ENCODE peak calls at places on chromosomes 16 and 17, in four cellular contexts. C, T, D and E are unnamed samples.

GRCh38 chr16:4593069-4593468 is 21.6 kb downstream of the UBALD1 start:
- DNase-seq in C (no peak), D (no peak), T (peak), E (no peak)

GRCh38 chr16:81778861-81779539 is at the start of gene PLCG2:
- DNase-seq in T (peak), C (peak), D (peak), E (no peak)

GRCh38 chr17:2375406-2375805 is 25.5 kb downstream of the MNT start:
- DNase-seq in T (no peak), D (no peak), C (no peak), E (no peak)

GRCh38 chr17:62626719-62627218 is 701 bp upstream of the MRC2 start:
- DNase-seq in T (no peak), C (peak), D (peak), E (no peak)

GRCh38 chr16:2194852-2195315 is 1.5 kb downstream of the CASKIN1 start:
- DNase-seq in T (peak), C (peak), D (no peak), E (no peak)

GRCh38 chr17:28811594-28812135 is 30.9 kb downstream of the FAM222B start:
- DNase-seq in C (peak), T (no peak), D (no peak), E (no peak)

GRCh38 chr17:43667506-43668438 is 6.0 kb upstream of the MEOX1 start:
- DNase-seq in T (no peak), C (no peak), D (no peak), E (no peak)

GRCh38 chr16:4212934-4213296 is 29.0 kb downstream of the SRL start:
- DNase-seq in C (peak), D (no peak), T (no peak), E (no peak)

GRCh38 chr16:65572156-65572555 is 450.3 kb upstream of the CDH11 start:
- DNase-seq in C (peak), D (no peak), T (no peak), E (no peak)

GRCh38 chr17:8629371-8630226 is 926 bp downstream of the MYH10 start:
- DNase-seq in D (peak), T (peak), C (peak), E (no peak)

GRCh38 chr17:77489239-77489897 is 348.6 kb downstream of the SEC14L1 start:
- DNase-seq in D (no peak), T (no peak), C (no peak), E (no peak)

GRCh38 chr17:82023447-82024241 is 539 bp downstream of the LRRC45 start:
- DNase-seq in D (no peak), T (peak), C (peak), E (no peak)

GRCh38 chr16:62548095-62548494 is 511.9 kb upstream of the CDH8 start:
- DNase-seq in T (no peak), C (no peak), D (no peak), E (no peak)

GRCh38 chr17:15038656-15039055 is 226.5 kb downstream of the PMP22 start:
- DNase-seq in C (peak), D (no peak), T (no peak), E (no peak)

GRCh38 chr16:21265104-21265825 is 12.8 kb downstream of the CRYM start:
- DNase-seq in D (peak), C (no peak), T (no peak), E (no peak)

GRCh38 chr17:44216173-44216572 is 3.3 kb downstream of the UBTF start:
- DNase-seq in C (no peak), T (no peak), D (no peak), E (no peak)

GRCh38 chr17:73420897-73421296 is 109.1 kb upstream of the CDC42EP4 start:
- DNase-seq in T (no peak), D (no peak), C (peak), E (no peak)
- TF ChIP-seq CTCF in T (no peak), D (no peak), C (peak), E (peak)

GRCh38 chr17:7548585-7549400 is at the start of gene TNFSF12:
- DNase-seq in C (peak), D (peak), T (peak), E (no peak)
- TF ChIP-seq CTCF in C (peak), D (no peak), T (no peak), E (peak)

GRCh38 chr17:50640701-50641338 is 6.1 kb downstream of the ABCC3 start:
- DNase-seq in D (peak), C (peak), T (no peak), E (no peak)
- TF ChIP-seq CTCF in D (no peak), C (no peak), T (no peak), E (no peak)

GRCh38 chr17:5499790-5500189 is 13.4 kb downstream of the MIS12 start:
- DNase-seq in C (no peak), D (no peak), T (peak), E (no peak)
- TF ChIP-seq CTCF in C (no peak), D (no peak), T (no peak), E (no peak)

GRCh38 chr17:70099267-70099666 is 24.2 kb downstream of the KCNJ16 start:
- DNase-seq in D (no peak), T (no peak), C (no peak), E (no peak)

GRCh38 chr17:70102531-70102930 is 27.5 kb downstream of the KCNJ16 start:
- DNase-seq in C (no peak), D (no peak), T (no peak), E (no peak)

GRCh38 chr17:70098030-70098429 is 23.0 kb downstream of the KCNJ16 start:
- DNase-seq in C (no peak), D (no peak), T (no peak), E (no peak)

GRCh38 chr17:70099884-70100283 is 24.9 kb downstream of the KCNJ16 start:
- DNase-seq in C (no peak), D (no peak), T (no peak), E (no peak)

DNA sequence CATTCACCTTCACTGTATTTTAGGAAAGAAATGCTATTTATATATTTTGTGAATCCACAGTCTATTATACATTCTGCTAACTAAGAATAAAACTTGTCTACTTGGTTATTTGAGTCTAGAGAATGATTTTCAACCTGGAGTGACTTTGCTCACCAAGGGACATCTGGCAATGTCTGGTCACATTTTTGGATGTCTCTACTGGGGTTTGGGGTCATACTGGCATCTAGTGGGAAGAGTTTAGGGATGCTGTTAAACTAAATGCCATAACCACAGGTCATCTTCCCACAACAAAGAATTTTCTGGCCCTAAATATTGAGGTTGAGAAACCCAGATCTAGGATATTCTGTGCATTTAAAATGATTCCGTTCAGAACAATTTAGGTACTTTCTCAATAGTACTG is 26.0 kb downstream of the KCNJ16 start:
- DNase-seq in C (no peak), T (no peak), D (no peak), E (no peak)
- TF ChIP-seq CTCF in C (no peak), T (no peak), D (no peak), E (no peak)

GRCh38 chr17:17494499-17495447 is 1.4 kb downstream of the RASD1 start:
- DNase-seq in C (peak), D (peak), T (peak), E (no peak)
- TF ChIP-seq CTCF in C (no peak), D (no peak), T (no peak), E (no peak)